ENCODE peak calls at places on chromosomes 13 and 19, in nine cellular contexts. P is non-pigmented ciliary epithelial cell, G is NB4, Y is astrocyte of the spinal cord, O is AG08396, J is mucosa of descending colon, U is NAMALWA, I is PC-3, C is sigmoid colon. E is an unnamed sample.

GRCh38 chr13:98761126-98761978 is 8.9 kb upstream of the SLC15A1 start:
- DNase-seq in I (no peak), C (no peak), P (no peak), O (peak), U (no peak), G (peak), J (no peak), Y (peak), E (no peak)

GRCh38 chr19:2333027-2333806 is 4.7 kb downstream of the SPPL2B start:
- DNase-seq in I (no peak), C (no peak), Y (no peak), G (no peak), J (peak), P (no peak), O (no peak), U (peak), E (no peak)

GRCh38 chr19:18798384-18799352 is 7.6 kb upstream of the COMP start:
- DNase-seq in J (peak), I (no peak), U (no peak), C (peak), O (peak), P (no peak), Y (no peak), G (no peak), E (no peak)

GRCh38 chr19:2315818-2316353 is 7.9 kb upstream of the LINGO3 start:
- DNase-seq in U (no peak), G (peak), P (no peak), I (peak), C (peak), J (peak), Y (peak), O (peak), E (no peak)

GRCh38 chr13:70817571-70817970 is 709.3 kb upstream of the KLHL1 start:
- DNase-seq in Y (peak), G (no peak), O (no peak), I (peak), P (peak), J (no peak), U (no peak), C (no peak), E (no peak)

GRCh38 chr13:106318941-106319411 is 216.5 kb downstream of the EFNB2 start:
- DNase-seq in U (no peak), O (peak), C (no peak), I (peak), G (peak), Y (peak), J (no peak), P (peak), E (no peak)

GRCh38 chr19:14495678-14496028 is 274 bp downstream of the GIPC1 start:
- DNase-seq in J (no peak), O (peak), Y (no peak), P (no peak), U (no peak), G (no peak), I (no peak), C (peak), E (no peak)

GRCh38 chr13:84439108-84439507 is 556.8 kb upstream of the SLITRK1 start:
- DNase-seq in I (no peak), C (no peak), P (no peak), Y (peak), G (no peak), U (no peak), O (no peak), J (no peak), E (no peak)

GRCh38 chr13:78054152-78054551 is 135.5 kb upstream of the EDNRB start:
- DNase-seq in J (no peak), G (no peak), I (no peak), C (no peak), O (no peak), U (no peak), Y (no peak), P (no peak), E (no peak)

GRCh38 chr13:98033277-98034247 is 80.1 kb downstream of the IPO5 start:
- DNase-seq in G (peak), Y (peak), I (peak), J (peak), C (no peak), O (peak), U (peak), P (peak), E (no peak)

GRCh38 chr13:47277774-47278173 is 380.9 kb upstream of the HTR2A start:
- DNase-seq in C (no peak), O (no peak), J (no peak), P (no peak), I (no peak), G (peak), U (no peak), Y (no peak), E (no peak)

GRCh38 chr13:95137096-95137495 is 164.2 kb downstream of the ABCC4 start:
- DNase-seq in O (no peak), C (no peak), P (no peak), U (no peak), I (peak), G (peak), Y (peak), J (no peak), E (no peak)

GRCh38 chr19:55091955-55092354 is 16.3 kb downstream of the EPS8L1 start:
- DNase-seq in I (no peak), C (no peak), J (no peak), O (no peak), U (no peak), P (no peak), G (no peak), Y (no peak), E (no peak)

GRCh38 chr19:30334841-30335240 is 37.3 kb upstream of the ZNF536 start:
- DNase-seq in I (no peak), P (no peak), Y (no peak), C (no peak), U (no peak), G (no peak), J (no peak), O (no peak), E (no peak)

GRCh38 chr19:17322854-17323253 is 11.8 kb downstream of the ANO8 start:
- DNase-seq in P (no peak), J (peak), Y (no peak), I (no peak), U (no peak), G (no peak), O (no peak), C (peak), E (no peak)

GRCh38 chr19:3722443-3723109 is 14.4 kb downstream of the TJP3 start:
- DNase-seq in Y (no peak), I (peak), O (no peak), U (no peak), P (no peak), G (no peak), C (no peak), J (peak), E (no peak)

GRCh38 chr13:39684531-39685137 is 29.2 kb downstream of the COG6 start:
- DNase-seq in P (peak), U (peak), J (no peak), Y (peak), O (no peak), I (peak), G (peak), C (no peak), E (no peak)

GRCh38 chr13:23636360-23636759 is 66.1 kb downstream of the TNFRSF19 start:
- DNase-seq in P (no peak), Y (no peak), O (no peak), U (no peak), C (no peak), G (no peak), I (no peak), J (no peak), E (no peak)

GRCh38 chr19:5690955-5691204 is 785 bp downstream of the RPL36 start:
- DNase-seq in J (no peak), O (no peak), U (no peak), C (no peak), G (no peak), I (no peak), P (no peak), Y (no peak), E (peak)

GRCh38 chr13:22049384-22049783 is 378.5 kb downstream of the FGF9 start:
- DNase-seq in O (no peak), P (peak), U (no peak), I (no peak), G (no peak), Y (no peak), C (no peak), J (no peak), E (no peak)

GRCh38 chr13:111008351-111008750 is 93.5 kb upstream of the ANKRD10 start:
- DNase-seq in U (no peak), P (no peak), G (no peak), C (no peak), I (no peak), O (no peak), J (no peak), Y (no peak), E (no peak)

GRCh38 chr19:49498475-49498874 is 2.2 kb downstream of the RPS11 start:
- DNase-seq in Y (no peak), I (no peak), G (no peak), O (no peak), J (no peak), C (no peak), U (no peak), P (no peak), E (no peak)

GRCh38 chr19:16202320-16203255 is 4.9 kb downstream of the AP1M1 start:
- DNase-seq in U (no peak), O (peak), I (no peak), G (no peak), C (peak), P (no peak), Y (peak), J (no peak), E (no peak)

GRCh38 chr19:38736413-38737280 is 7.6 kb downstream of the CAPN12 start:
- DNase-seq in U (no peak), O (peak), G (peak), P (no peak), Y (peak), I (peak), C (peak), J (peak), E (peak)

GRCh38 chr13:25292301-25292700 is 5.0 kb upstream of the MTMR6 start:
- DNase-seq in O (peak), J (no peak), Y (peak), C (no peak), U (peak), I (peak), P (no peak), G (peak), E (no peak)

GRCh38 chr19:2479556-2480194 is 3.7 kb downstream of the GADD45B start:
- DNase-seq in C (no peak), J (no peak), P (no peak), Y (no peak), G (no peak), I (no peak), U (no peak), O (no peak), E (no peak)

GRCh38 chr13:98285317-98285716 is 108.2 kb upstream of the RNF113B start:
- DNase-seq in P (peak), I (no peak), Y (no peak), U (no peak), G (no peak), C (no peak), J (no peak), O (no peak), E (no peak)

GRCh38 chr13:97866346-97866745 is 87.1 kb upstream of the IPO5 start:
- DNase-seq in O (no peak), P (no peak), G (no peak), J (no peak), I (peak), Y (no peak), U (no peak), C (no peak), E (no peak)

GRCh38 chr13:37118002-37118401 is 12.5 kb upstream of the CSNK1A1L start:
- DNase-seq in Y (no peak), I (no peak), U (no peak), G (no peak), P (no peak), C (no peak), O (no peak), J (no peak), E (no peak)

E was measured in T-helper 9 cell.